ENCODE peak calls at places on chromosome 10, in six cellular contexts. P is IMR-90, S is ovary, U is gastrocnemius medialis, Q is esophagus squamous epithelium, A is adrenal gland. X is an unnamed sample.

GRCh38 chr10:96863922-96864543 is 31.9 kb downstream of the LCOR start:
- DNase-seq in P (peak), S (no peak), U (no peak), Q (no peak), A (no peak), X (no peak)

GRCh38 chr10:55820478-55820877 is 540.6 kb downstream of the ZWINT start:
- DNase-seq in P (no peak), S (no peak), U (no peak), Q (no peak), A (no peak), X (no peak)

GRCh38 chr10:23408330-23408976 is 30.4 kb upstream of the OTUD1 start:
- DNase-seq in P (peak), S (no peak), U (no peak), Q (no peak), A (no peak), X (no peak)

GRCh38 chr10:101135151-101136006 is 4.3 kb downstream of the TLX1 start:
- DNase-seq in P (no peak), S (no peak), U (no peak), Q (no peak), A (no peak), X (no peak)

GRCh38 chr10:81108516-81109199 is 571.0 kb downstream of the SH2D4B start:
- DNase-seq in P (peak), S (no peak), U (no peak), Q (no peak), A (no peak), X (no peak)

GRCh38 chr10:117745301-117745700 is 202.8 kb downstream of the EMX2 start:
- DNase-seq in P (no peak), S (no peak), U (no peak), Q (no peak), A (no peak), X (no peak)

GRCh38 chr10:90947025-90947960 is 26.4 kb upstream of the ANKRD1 start:
- DNase-seq in P (peak), S (no peak), U (no peak), Q (no peak), A (no peak), X (no peak)

GRCh38 chr10:420154-421121 is 269.0 kb downstream of the DIP2C start:
- DNase-seq in P (no peak), S (no peak), U (no peak), Q (no peak), A (peak), X (no peak)

GRCh38 chr10:10780746-10781145 is 236.9 kb upstream of the CELF2 start:
- DNase-seq in P (peak), S (no peak), U (no peak), Q (no peak), A (no peak), X (no peak)

GRCh38 chr10:128130051-128130450 is 3.8 kb upstream of the MKI67 start:
- DNase-seq in P (peak), S (no peak), U (no peak), Q (no peak), A (no peak), X (no peak)

GRCh38 chr10:124534821-124535601 is 73.4 kb downstream of the LHPP start:
- DNase-seq in P (no peak), S (no peak), U (no peak), Q (no peak), A (no peak), X (no peak)

GRCh38 chr10:6297951-6298381 is 95.2 kb downstream of the PFKFB3 start:
- DNase-seq in P (no peak), S (no peak), U (no peak), Q (no peak), A (no peak), X (peak)

DNA sequence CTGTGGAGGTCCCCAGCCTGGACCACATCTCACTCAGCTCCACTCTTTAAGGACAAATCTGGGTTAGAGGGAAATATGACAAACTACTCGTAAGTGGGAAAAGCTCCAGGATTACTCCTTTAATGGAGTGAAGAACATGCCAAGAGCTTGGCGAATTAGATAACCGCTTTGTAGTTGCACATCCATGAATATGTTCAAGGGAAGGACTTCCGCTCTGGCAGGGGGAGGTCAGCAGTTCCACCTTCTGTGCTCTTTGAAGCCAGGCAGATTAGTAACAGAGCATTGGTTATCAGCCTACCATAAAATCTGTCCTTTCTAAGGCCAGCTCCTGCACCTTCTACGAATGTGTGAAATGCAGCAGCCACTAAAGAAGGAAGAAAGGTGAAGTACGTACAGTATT is 111.3 kb downstream of the FGFR2 start:
- DNase-seq in P (no peak), S (no peak), U (no peak), Q (no peak), A (peak), X (no peak)
- TF ChIP-seq POLR2A in P (no peak), S (no peak), U (no peak), Q (no peak), A (no peak), X (no peak)

DNA sequence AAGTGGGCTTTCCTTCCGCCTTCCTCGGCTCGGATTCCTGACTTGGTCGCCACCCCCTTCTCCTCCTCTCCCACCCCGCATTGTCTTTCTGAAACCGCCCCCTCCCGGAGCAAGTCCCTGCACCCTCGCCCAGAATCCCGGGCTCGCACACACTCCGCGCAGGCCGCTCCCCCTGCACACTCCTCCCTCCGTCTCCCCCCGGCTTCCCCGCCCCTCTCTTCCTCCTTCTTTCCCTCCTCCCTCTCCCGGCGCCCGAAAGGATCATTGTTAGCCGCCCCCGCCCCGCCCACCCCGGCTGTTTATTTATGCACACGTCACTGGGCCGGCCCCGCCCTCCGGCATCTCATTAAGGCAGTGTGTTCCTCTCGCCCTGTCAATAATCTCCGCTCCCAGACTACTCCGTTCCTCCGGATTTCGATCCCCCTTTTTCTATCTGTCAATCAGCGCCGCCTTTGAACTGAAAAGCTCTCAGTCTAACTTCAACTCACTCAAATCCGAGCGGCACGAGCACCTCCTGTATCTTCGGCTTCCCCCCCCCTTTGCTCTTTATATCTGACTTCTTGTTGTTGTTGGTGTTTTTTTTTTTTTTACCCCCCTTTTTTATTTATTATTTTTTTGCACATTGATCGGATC is at the start of gene TCF7L2:
- DNase-seq in P (peak), S (peak), U (peak), Q (peak), A (peak), X (peak)
- TF ChIP-seq POLR2A in P (peak), S (peak), U (peak), Q (no peak), A (no peak), X (peak)

GRCh38 chr10:31032515-31033132 is 959 bp upstream of the ZNF438 start:
- DNase-seq in P (no peak), S (peak), U (peak), Q (no peak), A (no peak), X (no peak)

GRCh38 chr10:31030800-31031199 is 865 bp downstream of the ZNF438 start:
- DNase-seq in P (no peak), S (no peak), U (no peak), Q (no peak), A (no peak), X (no peak)

GRCh38 chr10:31033166-31033565 is 1.5 kb upstream of the ZNF438 start:
- DNase-seq in P (no peak), S (no peak), U (no peak), Q (no peak), A (no peak), X (no peak)

GRCh38 chr10:31031205-31031665 is 430 bp downstream of the ZNF438 start:
- DNase-seq in P (no peak), S (no peak), U (no peak), Q (no peak), A (no peak), X (no peak)

GRCh38 chr10:31031666-31032514 is at the start of gene ZNF438:
- DNase-seq in P (peak), S (peak), U (peak), Q (peak), A (peak), X (peak)
- TF ChIP-seq POLR2A in P (peak), S (peak), U (peak), Q (no peak), A (peak), X (peak)

GRCh38 chr10:95656291-95657164 is at the start of gene ALDH18A1:
- DNase-seq in P (peak), S (peak), U (peak), Q (peak), A (peak), X (peak)
- TF ChIP-seq POLR2A in P (peak), S (peak), U (no peak), Q (no peak), A (no peak), X (peak)